ENCODE peak calls at places on chromosomes 4 and X, in four cellular contexts. S, C, P and L are unnamed samples. For H3K4me1, the result is how much of the 10 kb centered on the place peaks cover.

GRCh38 chrX:69024931-69025330 is 140.3 kb downstream of the PJA1 start:
- DNase-seq in S (peak), C (peak), P (peak), L (peak)

GRCh38 chr4:80454040-80454439 is 118.5 kb downstream of the CFAP299 start:
- DNase-seq in S (no peak), C (no peak), P (no peak), L (no peak)

GRCh38 chr4:123606946-123607542 is 210.4 kb downstream of the SPRY1 start:
- DNase-seq in S (no peak), C (no peak), P (no peak), L (no peak)

GRCh38 chrX:45801554-45801953 is 600.9 kb upstream of the DIPK2B start:
- DNase-seq in S (no peak), C (peak), P (peak), L (no peak)

GRCh38 chrX:133987188-133987587 is 1.8 kb upstream of the GPC3 start:
- DNase-seq in S (no peak), C (no peak), P (no peak), L (no peak)

GRCh38 chr4:103075435-103075893 is 1.1 kb downstream of the SLC9B2 start:
- DNase-seq in S (no peak), C (no peak), P (no peak), L (no peak)

GRCh38 chr4:88522702-88523324 is 763 bp downstream of the PYURF start:
- DNase-seq in S (peak), C (peak), P (peak), L (peak)

GRCh38 chrX:106906361-106906760 is 3.2 kb upstream of the RIPPLY1 start:
- DNase-seq in S (no peak), C (no peak), P (no peak), L (no peak)

GRCh38 chrX:151806967-151807540 is 72.5 kb downstream of the CNGA2 start:
- DNase-seq in S (no peak), C (no peak), P (no peak), L (no peak)

GRCh38 chr4:108527729-108528128 is 92.6 kb upstream of the RPL34 start:
- DNase-seq in S (no peak), C (no peak), P (no peak), L (no peak)

GRCh38 chr4:73451404-73451803 is 15.4 kb downstream of the AFP start:
- DNase-seq in S (no peak), C (peak), P (peak), L (no peak)

GRCh38 chrX:33336783-33337182 is 125.4 kb upstream of the DMD start:
- DNase-seq in S (no peak), C (peak), P (peak), L (no peak)

GRCh38 chr4:61373901-61374611 is 173.9 kb downstream of the ADGRL3 start:
- DNase-seq in S (no peak), C (no peak), P (no peak), L (no peak)

GRCh38 chrX:9141496-9141895 is 107.6 kb upstream of the FAM9B start:
- DNase-seq in S (no peak), C (no peak), P (no peak), L (no peak)

GRCh38 chr4:65401083-65401482 is 269.2 kb downstream of the EPHA5 start:
- DNase-seq in S (no peak), C (no peak), P (no peak), L (no peak)

GRCh38 chrX:154544885-154545284 is 1.8 kb downstream of the G6PD start:
- DNase-seq in S (no peak), C (no peak), P (no peak), L (peak)

GRCh38 chrX:136814847-136815634 is 34.3 kb upstream of the ARHGEF6 start:
- DNase-seq in S (no peak), C (no peak), P (no peak), L (no peak)

GRCh38 chrX:68416592-68416991 is 16.7 kb downstream of the OPHN1 start:
- DNase-seq in S (no peak), C (no peak), P (no peak), L (no peak)

GRCh38 chr4:115113382-115114106 is at the start of gene NDST4:
- DNase-seq in S (no peak), C (no peak), P (peak), L (no peak)

GRCh38 chr4:54942735-54943134 is 182.7 kb downstream of the KDR start:
- DNase-seq in S (no peak), C (no peak), P (no peak), L (no peak)

GRCh38 chr4:5589495-5589894 is 118.9 kb downstream of the EVC2 start:
- DNase-seq in S (no peak), C (no peak), P (no peak), L (no peak)

GRCh38 chrX:129741880-129742758 is 3.3 kb downstream of the XPNPEP2 start:
- DNase-seq in S (no peak), C (peak), P (peak), L (no peak)

GRCh38 chrX:129737921-129738320 is 858 bp upstream of the XPNPEP2 start:
- DNase-seq in S (no peak), C (no peak), P (no peak), L (no peak)

GRCh38 chrX:129736491-129736890 is 2.3 kb upstream of the XPNPEP2 start:
- DNase-seq in S (no peak), C (no peak), P (no peak), L (no peak)

GRCh38 chrX:129739591-129739990 is 812 bp downstream of the XPNPEP2 start:
- DNase-seq in S (no peak), C (peak), P (no peak), L (no peak)

GRCh38 chrX:129738466-129739308 is at the start of gene XPNPEP2:
- DNase-seq in S (no peak), C (peak), P (peak), L (no peak)
- H3K4me1 ChIP-seq in S (under half), C (under half), P (under half), L (under half)

GRCh38 chr4:6724461-6725111 is 8.6 kb downstream of the BLOC1S4 start:
- DNase-seq in S (no peak), C (no peak), P (peak), L (peak)
- H3K4me1 ChIP-seq in S (under half), C (under half), P (under half), L (under half)

GRCh38 chr4:140044314-140044991 is 109.5 kb downstream of the MAML3 start:
- DNase-seq in S (no peak), C (no peak), P (no peak), L (no peak)
- H3K4me1 ChIP-seq in S (under half), C (under half), P (under half), L (under half)

GRCh38 chr4:82376109-82376508 is 2.3 kb upstream of the HNRNPD start:
- DNase-seq in S (no peak), C (no peak), P (no peak), L (no peak)

GRCh38 chr4:82373816-82374740 is at the start of gene HNRNPD:
- DNase-seq in S (peak), C (peak), P (peak), L (peak)

GRCh38 chr4:82371398-82371972 is 2.3 kb downstream of the HNRNPD start:
- DNase-seq in S (no peak), C (peak), P (no peak), L (no peak)

GRCh38 chr4:82372874-82373815 is 646 bp downstream of the HNRNPD start:
- DNase-seq in S (peak), C (peak), P (peak), L (peak)

GRCh38 chr4:82372502-82372873 is 1.3 kb downstream of the HNRNPD start:
- DNase-seq in S (no peak), C (peak), P (peak), L (no peak)
- H3K4me1 ChIP-seq in S (half or more), C (under half), P (under half), L (under half)

GRCh38 chr4:13611283-13611842 is 16.2 kb downstream of the BOD1L1 start:
- DNase-seq in S (no peak), C (no peak), P (no peak), L (no peak)

GRCh38 chr4:13617801-13618200 is 9.7 kb downstream of the BOD1L1 start:
- DNase-seq in S (no peak), C (no peak), P (no peak), L (no peak)

GRCh38 chr4:13615162-13615561 is 12.4 kb downstream of the BOD1L1 start:
- DNase-seq in S (no peak), C (no peak), P (no peak), L (no peak)

GRCh38 chr4:13616597-13616996 is 10.9 kb downstream of the BOD1L1 start:
- DNase-seq in S (no peak), C (no peak), P (no peak), L (no peak)

DNA sequence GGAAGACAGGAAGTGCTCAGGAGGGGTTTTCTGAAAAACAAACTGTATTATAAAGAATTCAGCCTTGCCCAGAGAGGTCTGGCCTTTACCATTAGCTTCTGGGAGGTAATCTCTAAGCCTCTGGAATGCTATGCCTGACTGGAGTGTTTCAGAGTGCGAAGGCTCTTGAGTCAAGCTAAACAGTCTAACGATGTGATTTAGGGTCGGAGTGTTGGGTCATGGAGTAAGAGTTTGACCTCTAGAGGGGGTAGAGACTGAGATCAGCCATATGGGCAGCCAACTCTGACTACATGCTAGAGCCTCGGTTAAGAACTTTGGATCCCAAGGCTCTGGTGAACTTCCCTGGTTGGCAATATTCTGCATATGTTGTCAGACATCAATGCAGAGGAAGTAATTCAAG is 15.0 kb downstream of the BOD1L1 start:
- DNase-seq in S (no peak), C (peak), P (peak), L (no peak)
- H3K4me1 ChIP-seq in S (under half), C (under half), P (under half), L (under half)